ENCODE peak calls at places on chromosomes 5 and 9, in eight cellular contexts. One of them, this sample, is unnamed.
A peak's percentile ranks its signal among the peaks of the same experiment; 100 is the strongest.

GRCh38 chr9:133148351-133149129 is 15.2 kb downstream of the GBGT1 start:
- DNase-seq in endothelial cell of umbilical vein: peak; percentile 47
- DNase-seq in GM12878: no peak
- DNase-seq in esophagus squamous epithelium: no peak
- DNase-seq in A549: no peak
- DNase-seq in adrenal gland: peak; percentile 71
- DNase-seq in IMR-90: peak; percentile 38
- DNase-seq in transverse colon: peak; percentile 65
- DNase-seq in this sample: peak; percentile 75

GRCh38 chr9:121105531-121105930 is 30.8 kb downstream of the CNTRL start:
- DNase-seq in endothelial cell of umbilical vein: no peak
- DNase-seq in GM12878: no peak
- DNase-seq in esophagus squamous epithelium: no peak
- DNase-seq in A549: no peak
- DNase-seq in adrenal gland: no peak
- DNase-seq in IMR-90: no peak
- DNase-seq in transverse colon: no peak
- DNase-seq in this sample: no peak

GRCh38 chr5:112529525-112529924 is 110.4 kb upstream of the EPB41L4A start:
- DNase-seq in endothelial cell of umbilical vein: peak; percentile 46
- DNase-seq in GM12878: no peak
- DNase-seq in esophagus squamous epithelium: no peak
- DNase-seq in A549: peak; percentile 36
- DNase-seq in adrenal gland: no peak
- DNase-seq in IMR-90: no peak
- DNase-seq in transverse colon: no peak
- DNase-seq in this sample: no peak

GRCh38 chr5:151270599-151270998 is 17.6 kb downstream of the GM2A start:
- DNase-seq in endothelial cell of umbilical vein: no peak
- DNase-seq in GM12878: peak; percentile 71
- DNase-seq in esophagus squamous epithelium: no peak
- DNase-seq in A549: peak; percentile 35
- DNase-seq in adrenal gland: no peak
- DNase-seq in IMR-90: peak; percentile 85
- DNase-seq in transverse colon: no peak
- DNase-seq in this sample: no peak

GRCh38 chr9:30507166-30507565 is 1877.3 kb upstream of the ACO1 start:
- DNase-seq in endothelial cell of umbilical vein: no peak
- DNase-seq in GM12878: no peak
- DNase-seq in esophagus squamous epithelium: no peak
- DNase-seq in A549: no peak
- DNase-seq in adrenal gland: no peak
- DNase-seq in IMR-90: no peak
- DNase-seq in transverse colon: no peak
- DNase-seq in this sample: no peak

GRCh38 chr5:132834057-132834456 is 3.6 kb upstream of the SHROOM1 start:
- DNase-seq in endothelial cell of umbilical vein: no peak
- DNase-seq in GM12878: no peak
- DNase-seq in esophagus squamous epithelium: no peak
- DNase-seq in A549: no peak
- DNase-seq in adrenal gland: no peak
- DNase-seq in IMR-90: no peak
- DNase-seq in transverse colon: no peak
- DNase-seq in this sample: no peak

GRCh38 chr5:137666109-137666850 is 69.6 kb downstream of the KLHL3 start:
- DNase-seq in endothelial cell of umbilical vein: peak; percentile 53
- DNase-seq in GM12878: peak; percentile 58
- DNase-seq in esophagus squamous epithelium: no peak
- DNase-seq in A549: no peak
- DNase-seq in adrenal gland: peak; percentile 48
- DNase-seq in IMR-90: peak; percentile 28
- DNase-seq in transverse colon: no peak
- DNase-seq in this sample: peak; percentile 18

GRCh38 chr5:176812269-176813259 is 2.2 kb downstream of the UNC5A start:
- DNase-seq in endothelial cell of umbilical vein: peak; percentile 30
- DNase-seq in GM12878: no peak
- DNase-seq in esophagus squamous epithelium: no peak
- DNase-seq in A549: peak; percentile 49
- DNase-seq in adrenal gland: no peak
- DNase-seq in IMR-90: no peak
- DNase-seq in transverse colon: no peak
- DNase-seq in this sample: no peak

GRCh38 chr5:137336565-137337120 is 162.5 kb downstream of the SPOCK1 start:
- DNase-seq in endothelial cell of umbilical vein: no peak
- DNase-seq in GM12878: no peak
- DNase-seq in esophagus squamous epithelium: no peak
- DNase-seq in A549: no peak
- DNase-seq in adrenal gland: no peak
- DNase-seq in IMR-90: no peak
- DNase-seq in transverse colon: no peak
- DNase-seq in this sample: no peak

GRCh38 chr9:109475526-109475925 is 22.6 kb downstream of the PTPN3 start:
- DNase-seq in endothelial cell of umbilical vein: no peak
- DNase-seq in GM12878: no peak
- DNase-seq in esophagus squamous epithelium: no peak
- DNase-seq in A549: peak; percentile 37
- DNase-seq in adrenal gland: no peak
- DNase-seq in IMR-90: no peak
- DNase-seq in transverse colon: no peak
- DNase-seq in this sample: no peak

GRCh38 chr5:93995126-93995621 is 253.8 kb upstream of the POU5F2 start:
- DNase-seq in endothelial cell of umbilical vein: no peak
- DNase-seq in GM12878: peak; percentile 11
- DNase-seq in esophagus squamous epithelium: no peak
- DNase-seq in A549: no peak
- DNase-seq in adrenal gland: no peak
- DNase-seq in IMR-90: no peak
- DNase-seq in transverse colon: no peak
- DNase-seq in this sample: no peak

GRCh38 chr9:33135086-33135958 is 31.8 kb downstream of the B4GALT1 start:
- DNase-seq in endothelial cell of umbilical vein: peak; percentile 35
- DNase-seq in GM12878: no peak
- DNase-seq in esophagus squamous epithelium: no peak
- DNase-seq in A549: no peak
- DNase-seq in adrenal gland: peak; percentile 83
- DNase-seq in IMR-90: peak; percentile 49
- DNase-seq in transverse colon: peak; percentile 8
- DNase-seq in this sample: no peak
- H3K4me1 ChIP-seq in endothelial cell of umbilical vein: peaks cover 19% of the 10 kb centered on the region
- H3K4me1 ChIP-seq in GM12878: peaks cover 70% of the 10 kb centered on the region
- H3K4me1 ChIP-seq in esophagus squamous epithelium: peaks cover 99% of the 10 kb centered on the region
- H3K4me1 ChIP-seq in A549: peaks cover 85% of the 10 kb centered on the region
- H3K4me1 ChIP-seq in adrenal gland: peaks cover 44% of the 10 kb centered on the region
- H3K4me1 ChIP-seq in IMR-90: peaks cover 14% of the 10 kb centered on the region
- H3K4me1 ChIP-seq in transverse colon: peaks cover 47% of the 10 kb centered on the region
- H3K4me1 ChIP-seq in this sample: peaks cover 75% of the 10 kb centered on the region

GRCh38 chr5:143183989-143184388 is 219.5 kb downstream of the NR3C1 start:
- DNase-seq in endothelial cell of umbilical vein: no peak
- DNase-seq in GM12878: no peak
- DNase-seq in esophagus squamous epithelium: no peak
- DNase-seq in A549: no peak
- DNase-seq in adrenal gland: no peak
- DNase-seq in IMR-90: no peak
- DNase-seq in transverse colon: no peak
- DNase-seq in this sample: no peak
- TF ChIP-seq POLR2A in endothelial cell of umbilical vein: no peak
- TF ChIP-seq POLR2A in GM12878: no peak
- TF ChIP-seq POLR2A in esophagus squamous epithelium: no peak
- TF ChIP-seq POLR2A in A549: no peak
- TF ChIP-seq POLR2A in adrenal gland: no peak
- TF ChIP-seq POLR2A in IMR-90: no peak
- TF ChIP-seq POLR2A in transverse colon: no peak
- TF ChIP-seq POLR2A in this sample: no peak

GRCh38 chr9:107868166-107868565 is 378.6 kb upstream of the KLF4 start:
- DNase-seq in endothelial cell of umbilical vein: no peak
- DNase-seq in GM12878: no peak
- DNase-seq in esophagus squamous epithelium: no peak
- DNase-seq in A549: no peak
- DNase-seq in adrenal gland: no peak
- DNase-seq in IMR-90: no peak
- DNase-seq in transverse colon: no peak
- DNase-seq in this sample: no peak

GRCh38 chr9:107870221-107870620 is 380.7 kb upstream of the KLF4 start:
- DNase-seq in endothelial cell of umbilical vein: no peak
- DNase-seq in GM12878: no peak
- DNase-seq in esophagus squamous epithelium: no peak
- DNase-seq in A549: no peak
- DNase-seq in adrenal gland: no peak
- DNase-seq in IMR-90: no peak
- DNase-seq in transverse colon: no peak
- DNase-seq in this sample: no peak

GRCh38 chr9:107872457-107873192 is 383.1 kb upstream of the KLF4 start:
- DNase-seq in endothelial cell of umbilical vein: no peak
- DNase-seq in GM12878: no peak
- DNase-seq in esophagus squamous epithelium: no peak
- DNase-seq in A549: no peak
- DNase-seq in adrenal gland: no peak
- DNase-seq in IMR-90: no peak
- DNase-seq in transverse colon: no peak
- DNase-seq in this sample: no peak

GRCh38 chr9:107869111-107869510 is 379.5 kb upstream of the KLF4 start:
- DNase-seq in endothelial cell of umbilical vein: no peak
- DNase-seq in GM12878: no peak
- DNase-seq in esophagus squamous epithelium: no peak
- DNase-seq in A549: no peak
- DNase-seq in adrenal gland: no peak
- DNase-seq in IMR-90: no peak
- DNase-seq in transverse colon: no peak
- DNase-seq in this sample: no peak

DNA sequence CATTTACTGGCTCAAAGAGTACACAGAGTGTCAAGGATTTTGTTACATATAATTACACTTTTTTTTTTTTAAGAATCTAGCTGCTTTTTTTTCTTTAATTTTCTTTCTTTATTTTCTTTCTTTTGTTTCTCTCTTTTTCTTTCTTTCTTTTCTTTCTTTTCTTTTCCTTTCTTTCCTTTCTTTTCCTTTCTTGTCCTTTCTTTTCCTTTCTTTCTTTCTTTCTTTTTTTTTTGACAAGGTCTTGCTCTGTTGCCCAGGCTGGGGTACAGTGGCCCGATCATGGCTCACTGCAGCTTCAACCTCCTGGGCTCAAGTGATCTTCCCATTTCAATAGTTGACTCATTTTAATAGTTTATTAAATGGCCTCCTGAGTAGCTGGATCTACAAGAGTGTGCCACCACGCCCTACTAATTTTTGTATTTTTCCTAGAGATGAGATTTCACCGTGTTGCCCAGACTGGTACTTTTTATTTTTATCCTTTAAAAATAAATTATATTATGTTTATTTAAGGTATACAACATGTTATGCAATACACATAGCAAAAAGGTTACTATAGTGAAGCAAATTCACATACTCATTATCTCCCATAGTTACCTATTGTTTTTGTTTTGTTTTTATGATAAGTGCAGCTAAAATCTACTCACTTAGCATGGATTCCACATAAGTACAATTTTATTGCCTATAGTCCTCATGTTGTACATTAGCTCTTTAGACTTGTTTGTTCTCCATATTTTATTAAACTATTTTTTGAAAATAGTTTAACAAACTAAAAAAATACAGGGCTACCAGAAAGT is 381.6 kb upstream of the KLF4 start:
- DNase-seq in endothelial cell of umbilical vein: no peak
- DNase-seq in GM12878: no peak
- DNase-seq in esophagus squamous epithelium: no peak
- DNase-seq in A549: no peak
- DNase-seq in adrenal gland: no peak
- DNase-seq in IMR-90: no peak
- DNase-seq in transverse colon: no peak
- DNase-seq in this sample: no peak
- H3K4me1 ChIP-seq in endothelial cell of umbilical vein: no peaks in the 10 kb centered on the region
- H3K4me1 ChIP-seq in GM12878: peaks cover 11% of the 10 kb centered on the region
- H3K4me1 ChIP-seq in esophagus squamous epithelium: peaks cover 6% of the 10 kb centered on the region
- H3K4me1 ChIP-seq in A549: no peaks in the 10 kb centered on the region
- H3K4me1 ChIP-seq in adrenal gland: no peaks in the 10 kb centered on the region
- H3K4me1 ChIP-seq in IMR-90: no peaks in the 10 kb centered on the region
- H3K4me1 ChIP-seq in transverse colon: no peaks in the 10 kb centered on the region
- H3K4me1 ChIP-seq in this sample: no peaks in the 10 kb centered on the region

DNA sequence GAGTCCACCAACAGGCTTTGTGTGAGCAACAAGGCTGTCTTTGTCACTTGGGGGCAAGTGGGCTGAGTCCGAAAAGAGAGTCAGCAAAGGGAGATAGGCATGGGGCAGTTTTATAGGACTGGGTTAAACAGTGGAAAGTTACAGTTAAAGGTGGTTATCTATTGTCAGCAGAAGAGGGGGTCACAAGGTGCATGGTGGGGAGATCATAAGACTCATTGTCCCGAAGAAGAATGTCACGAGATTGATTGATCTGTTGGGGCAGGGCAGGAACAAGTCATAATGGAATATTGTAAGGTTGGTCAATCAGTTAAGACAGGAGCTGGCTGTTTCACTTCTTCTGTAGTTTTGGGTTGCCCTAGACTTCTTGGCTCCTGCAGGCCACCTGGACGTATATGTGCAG is 7.6 kb upstream of the HMGCS1 start:
- DNase-seq in endothelial cell of umbilical vein: no peak
- DNase-seq in GM12878: no peak
- DNase-seq in esophagus squamous epithelium: no peak
- DNase-seq in A549: no peak
- DNase-seq in adrenal gland: no peak
- DNase-seq in IMR-90: no peak
- DNase-seq in transverse colon: no peak
- DNase-seq in this sample: no peak
- TF ChIP-seq POLR2A in endothelial cell of umbilical vein: no peak
- TF ChIP-seq POLR2A in GM12878: no peak
- TF ChIP-seq POLR2A in esophagus squamous epithelium: no peak
- TF ChIP-seq POLR2A in A549: no peak
- TF ChIP-seq POLR2A in adrenal gland: no peak
- TF ChIP-seq POLR2A in IMR-90: no peak
- TF ChIP-seq POLR2A in transverse colon: no peak
- TF ChIP-seq POLR2A in this sample: no peak